ENCODE peak calls at places on chromosomes 5 and 9, in eight cellular contexts. A, U, D, H, F, Y, Q and T are unnamed samples.

GRCh38 chr5:94968507-94969095 is 316.3 kb downstream of the MCTP1 start:
- DNase-seq in U (peak), Y (peak), A (no peak), H (peak), Q (no peak), F (peak), D (no peak), T (peak)

GRCh38 chr9:79912641-79913040 is 340.9 kb downstream of the TLE4 start:
- DNase-seq in H (no peak), Y (no peak), F (no peak), A (no peak), D (no peak), U (no peak), Q (no peak), T (no peak)

GRCh38 chr5:83095163-83095972 is 18.0 kb downstream of the XRCC4 start:
- DNase-seq in Q (no peak), H (no peak), U (no peak), Y (no peak), A (no peak), F (no peak), D (no peak), T (no peak)

GRCh38 chr5:180689071-180689694 is 39.8 kb upstream of the FLT4 start:
- DNase-seq in Y (no peak), Q (no peak), F (no peak), U (no peak), D (no peak), A (no peak), H (no peak), T (no peak)

GRCh38 chr9:136576269-136576626 is 30.4 kb upstream of the NOTCH1 start:
- DNase-seq in Q (peak), D (no peak), F (peak), U (no peak), H (peak), Y (no peak), A (no peak), T (peak)

GRCh38 chr9:130845901-130846381 is 10.9 kb downstream of the ABL1 start:
- DNase-seq in Q (no peak), A (no peak), D (no peak), H (peak), U (peak), Y (no peak), F (no peak), T (no peak)

GRCh38 chr5:179623906-179624741 is 653 bp upstream of the HNRNPH1 start:
- DNase-seq in H (peak), A (no peak), Q (no peak), Y (no peak), F (peak), D (peak), U (no peak), T (no peak)

GRCh38 chr5:14977058-14977640 is 105.6 kb upstream of the ANKH start:
- DNase-seq in H (no peak), Y (no peak), D (no peak), U (no peak), Q (no peak), F (peak), A (no peak), T (no peak)

GRCh38 chr9:105307731-105308130 is 63.3 kb downstream of the SLC44A1 start:
- DNase-seq in F (no peak), D (no peak), H (peak), Q (no peak), U (no peak), A (no peak), Y (no peak), T (no peak)

GRCh38 chr9:110939573-110939972 is 98.7 kb downstream of the LPAR1 start:
- DNase-seq in Q (no peak), D (no peak), Y (no peak), F (no peak), U (no peak), H (no peak), A (no peak), T (no peak)
- H3K27ac ChIP-seq in Q (no peak), D (no peak), Y (no peak), F (no peak), U (no peak), H (no peak), A (peak), T (no peak)

GRCh38 chr9:129481424-129481823 is 139.5 kb downstream of the C9orf50 start:
- DNase-seq in Q (no peak), Y (no peak), U (no peak), F (no peak), D (no peak), H (no peak), A (no peak), T (no peak)

GRCh38 chr9:129481824-129482511 is 138.9 kb downstream of the C9orf50 start:
- DNase-seq in A (no peak), Q (no peak), Y (peak), D (no peak), H (no peak), U (peak), F (no peak), T (peak)

GRCh38 chr9:129480227-129480626 is 140.7 kb downstream of the C9orf50 start:
- DNase-seq in Q (no peak), A (no peak), F (no peak), D (no peak), Y (no peak), H (no peak), U (no peak), T (no peak)

GRCh38 chr9:129479217-129480011 is 141.5 kb downstream of the C9orf50 start:
- DNase-seq in D (no peak), A (no peak), Y (no peak), H (no peak), F (no peak), U (no peak), Q (no peak), T (no peak)

GRCh38 chr9:129480705-129481104 is 140.2 kb downstream of the C9orf50 start:
- DNase-seq in Y (no peak), U (no peak), H (no peak), D (no peak), F (no peak), A (no peak), Q (no peak), T (peak)
- H3K27ac ChIP-seq in Y (peak), U (peak), H (peak), D (no peak), F (peak), A (peak), Q (peak), T (peak)

GRCh38 chr5:140325486-140325885 is 20.9 kb downstream of the HBEGF start:
- DNase-seq in H (no peak), F (no peak), D (no peak), U (no peak), Y (no peak), Q (no peak), A (no peak), T (no peak)

GRCh38 chr5:140329739-140330481 is 16.5 kb downstream of the HBEGF start:
- DNase-seq in F (no peak), U (peak), H (no peak), D (no peak), Q (no peak), Y (no peak), A (no peak), T (no peak)

GRCh38 chr5:140324834-140325195 is 21.6 kb downstream of the HBEGF start:
- DNase-seq in U (no peak), H (peak), Q (no peak), F (peak), D (no peak), A (no peak), Y (no peak), T (no peak)

GRCh38 chr5:140328036-140328764 is 18.2 kb downstream of the HBEGF start:
- DNase-seq in F (no peak), H (no peak), D (no peak), Q (no peak), U (no peak), Y (no peak), A (no peak), T (no peak)

GRCh38 chr5:140327589-140327988 is 18.8 kb downstream of the HBEGF start:
- DNase-seq in A (no peak), Y (no peak), H (peak), U (peak), D (no peak), F (no peak), Q (no peak), T (no peak)
- H3K27ac ChIP-seq in A (no peak), Y (no peak), H (no peak), U (peak), D (no peak), F (no peak), Q (no peak), T (peak)

DNA sequence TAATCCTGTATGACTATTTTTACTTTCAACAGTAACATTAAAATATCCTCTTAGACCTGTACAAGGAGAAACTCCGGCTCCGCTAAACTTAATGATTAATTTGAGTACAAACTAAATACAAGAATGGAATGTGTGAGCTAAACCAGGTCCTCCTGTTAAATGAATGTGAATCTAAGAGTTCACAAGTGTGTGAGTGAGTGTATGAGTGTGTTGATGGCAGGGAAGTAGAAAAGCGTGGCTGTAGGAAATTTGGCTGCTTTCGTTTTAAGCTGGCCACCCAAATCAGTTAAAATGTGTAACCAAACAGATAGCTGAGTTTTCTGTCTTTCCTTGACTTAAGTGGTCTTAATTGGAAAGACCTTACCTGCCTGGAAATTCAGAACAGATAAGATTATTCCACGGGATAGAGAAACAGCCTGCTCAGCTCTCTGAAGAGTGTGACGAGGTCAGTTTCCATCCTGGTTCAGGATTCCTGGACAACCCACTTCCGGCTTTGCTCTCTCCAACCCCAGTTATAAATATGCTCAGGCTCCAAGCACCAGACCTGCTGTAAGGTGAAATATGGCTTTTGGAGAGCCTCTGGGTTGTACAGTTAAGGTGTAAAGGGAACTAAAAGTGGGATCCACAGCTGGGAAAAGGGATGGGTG is 908.6 kb upstream of the EDIL3 start:
- DNase-seq in H (peak), Q (no peak), D (no peak), Y (no peak), A (no peak), U (no peak), F (peak), T (no peak)
- H3K27ac ChIP-seq in H (no peak), Q (no peak), D (no peak), Y (no peak), A (no peak), U (no peak), F (peak), T (no peak)

GRCh38 chr9:37946971-37947370 is 43.0 kb upstream of the SLC25A51 start:
- DNase-seq in A (no peak), D (no peak), Q (no peak), F (no peak), H (no peak), U (no peak), Y (no peak), T (no peak)

GRCh38 chr9:37946041-37946440 is 42.1 kb upstream of the SLC25A51 start:
- DNase-seq in H (no peak), U (no peak), Q (no peak), A (no peak), D (no peak), F (no peak), Y (no peak), T (no peak)

GRCh38 chr9:37944266-37944650 is 40.3 kb upstream of the SLC25A51 start:
- DNase-seq in D (no peak), Y (no peak), Q (no peak), A (no peak), U (no peak), H (no peak), F (no peak), T (no peak)

GRCh38 chr9:37943329-37944265 is 39.7 kb upstream of the SLC25A51 start:
- DNase-seq in A (peak), H (peak), D (no peak), Q (peak), Y (no peak), U (peak), F (no peak), T (peak)

GRCh38 chr9:37944671-37945481 is 40.9 kb upstream of the SLC25A51 start:
- DNase-seq in U (no peak), H (peak), D (no peak), A (no peak), Y (no peak), Q (no peak), F (no peak), T (no peak)
- H3K27ac ChIP-seq in U (no peak), H (peak), D (no peak), A (peak), Y (no peak), Q (no peak), F (peak), T (no peak)